ENCODE peak calls at places on chromosomes 11 and 22, in five cellular contexts. P, R, L, G and V are unnamed samples.

GRCh38 chr22:47407626-47408025 is 645.2 kb downstream of the TBC1D22A start:
- DNase-seq in R (no peak), G (no peak), L (no peak), P (no peak), V (no peak)

GRCh38 chr11:120235024-120235628 is 4.8 kb upstream of the POU2F3 start:
- DNase-seq in G (no peak), L (peak; percentile 83), P (peak; percentile 49), R (peak; percentile 84), V (peak; percentile 34)

GRCh38 chr11:21511835-21512440 is 680.9 kb upstream of the ANO5 start:
- DNase-seq in L (peak; percentile 24), P (peak; percentile 12), R (peak; percentile 68), G (no peak), V (no peak)

GRCh38 chr11:12717851-12718291 is 43.6 kb downstream of the TEAD1 start:
- DNase-seq in R (no peak), L (peak; percentile 32), P (peak; percentile 24), G (no peak), V (no peak)

GRCh38 chr11:75792127-75792731 is 22.8 kb upstream of the UVRAG start:
- DNase-seq in G (no peak), R (no peak), P (no peak), L (no peak), V (no peak)

GRCh38 chr11:73312806-73313403 is 4.8 kb downstream of the ARHGEF17 start:
- DNase-seq in L (no peak), R (no peak), G (no peak), P (no peak), V (no peak)

GRCh38 chr11:57644748-57645715 is 4.7 kb downstream of the YPEL4 start:
- DNase-seq in P (peak; percentile 85), L (peak; percentile 82), G (peak; percentile 77), R (peak; percentile 85), V (peak; percentile 65)

GRCh38 chr11:19275496-19275895 is 34.8 kb upstream of the E2F8 start:
- DNase-seq in P (no peak), R (no peak), G (no peak), L (no peak), V (no peak)

GRCh38 chr11:9664276-9665171 is 647 bp downstream of the SWAP70 start:
- DNase-seq in R (peak; percentile 48), L (peak; percentile 31), G (peak; percentile 49), P (peak; percentile 28), V (peak; percentile 46)

GRCh38 chr11:34204396-34205279 is 99.2 kb downstream of the NAT10 start:
- DNase-seq in R (peak; percentile 31), G (no peak), P (no peak), L (no peak), V (no peak)

GRCh38 chr11:115168229-115168671 is 336.0 kb downstream of the CADM1 start:
- DNase-seq in P (no peak), G (no peak), L (no peak), R (no peak), V (no peak)

GRCh38 chr11:77167791-77168190 is 39.7 kb downstream of the MYO7A start:
- DNase-seq in R (no peak), L (no peak), P (no peak), G (no peak), V (no peak)

GRCh38 chr11:45798793-45799441 is 6.0 kb upstream of the SLC35C1 start:
- DNase-seq in P (no peak), L (no peak), G (no peak), R (peak; percentile 25), V (no peak)

GRCh38 chr11:34128824-34129223 is 23.4 kb downstream of the NAT10 start:
- DNase-seq in P (no peak), L (no peak), R (no peak), G (no peak), V (no peak)

GRCh38 chr11:76579752-76580151 is 90.8 kb downstream of the LRRC32 start:
- DNase-seq in P (no peak), L (no peak), R (no peak), G (no peak), V (no peak)

GRCh38 chr11:125211191-125211953 is 46.8 kb downstream of the PKNOX2 start:
- DNase-seq in L (no peak), G (no peak), P (no peak), R (no peak), V (no peak)

GRCh38 chr22:19732403-19733113 is 9.2 kb downstream of the GP1BB start:
- DNase-seq in L (no peak), P (no peak), G (no peak), R (no peak), V (no peak)

GRCh38 chr11:2824851-2825250 is 60.7 kb downstream of the CDKN1C start:
- DNase-seq in P (no peak), L (no peak), G (no peak), R (no peak), V (no peak)

GRCh38 chr11:68206211-68206610 is 6.9 kb downstream of the KMT5B start:
- DNase-seq in G (no peak), R (no peak), L (peak; percentile 73), P (no peak), V (no peak)

GRCh38 chr11:131514062-131514461 is 143.6 kb downstream of the NTM start:
- DNase-seq in L (no peak), G (no peak), R (no peak), P (no peak), V (no peak)

GRCh38 chr11:65606876-65607613 is 7.0 kb downstream of the MAP3K11 start:
- DNase-seq in G (peak; percentile 96), L (no peak), R (peak; percentile 95), P (no peak), V (no peak)

GRCh38 chr22:26527574-26528465 is 15.5 kb upstream of the TFIP11 start:
- DNase-seq in R (no peak), L (no peak), P (no peak), G (no peak), V (no peak)

GRCh38 chr11:3981084-3981633 is 113.4 kb upstream of the RRM1 start:
- DNase-seq in P (no peak), R (no peak), L (no peak), G (no peak), V (no peak)

GRCh38 chr22:22141771-22142591 is 102.6 kb upstream of the VPREB1 start:
- DNase-seq in L (no peak), P (no peak), G (no peak), R (no peak), V (no peak)

GRCh38 chr11:67490727-67491065 is 7.9 kb downstream of the AIP start:
- DNase-seq in P (no peak), R (no peak), L (no peak), G (no peak), V (no peak)

GRCh38 chr11:119361056-119361787 is 14.7 kb upstream of the MFRP start:
- DNase-seq in P (no peak), G (peak; percentile 53), L (peak; percentile 47), R (no peak), V (no peak)

DNA sequence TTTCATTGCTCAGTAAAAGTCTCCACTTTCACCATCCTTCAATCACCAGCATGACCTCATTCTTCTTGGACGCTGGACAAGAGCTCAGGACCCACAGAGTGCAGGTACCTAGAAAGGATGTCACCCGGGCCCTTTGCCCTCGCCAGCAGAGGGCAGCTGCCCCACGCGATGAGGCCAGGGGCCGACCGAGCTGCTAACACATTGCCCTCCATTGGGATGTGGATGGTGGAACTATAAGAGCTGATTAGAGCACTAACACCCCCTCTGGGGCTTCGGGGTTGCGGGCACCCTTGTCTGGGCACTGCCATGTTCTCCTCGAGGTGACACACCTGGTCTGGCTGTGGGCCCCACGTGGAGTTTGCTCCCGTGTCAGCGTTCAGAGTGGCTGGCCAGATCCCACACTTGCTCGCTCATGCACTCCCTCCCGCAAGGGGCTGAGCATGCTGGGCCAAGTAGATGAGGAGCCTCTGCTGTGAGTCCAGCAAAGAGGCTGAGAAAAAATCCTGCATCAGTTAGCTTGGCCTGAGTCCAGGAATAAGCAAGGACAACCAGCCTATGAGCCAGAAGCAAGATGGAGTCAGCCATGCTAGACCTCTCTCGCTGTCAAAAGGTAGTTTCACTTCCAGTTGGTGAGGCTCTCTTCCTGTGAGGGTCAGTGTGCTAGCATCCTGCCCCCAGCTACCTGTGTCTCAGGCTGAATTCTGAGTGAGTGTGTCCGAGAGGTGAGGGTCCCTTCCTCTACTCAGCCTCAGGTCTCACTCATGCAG is 9.8 kb downstream of the KRTAP5-6 start:
- DNase-seq in G (no peak), R (no peak), P (no peak), L (no peak), V (no peak)
- TF ChIP-seq CTCF in G (no peak), R (no peak), P (no peak), L (no peak), V (no peak)

DNA sequence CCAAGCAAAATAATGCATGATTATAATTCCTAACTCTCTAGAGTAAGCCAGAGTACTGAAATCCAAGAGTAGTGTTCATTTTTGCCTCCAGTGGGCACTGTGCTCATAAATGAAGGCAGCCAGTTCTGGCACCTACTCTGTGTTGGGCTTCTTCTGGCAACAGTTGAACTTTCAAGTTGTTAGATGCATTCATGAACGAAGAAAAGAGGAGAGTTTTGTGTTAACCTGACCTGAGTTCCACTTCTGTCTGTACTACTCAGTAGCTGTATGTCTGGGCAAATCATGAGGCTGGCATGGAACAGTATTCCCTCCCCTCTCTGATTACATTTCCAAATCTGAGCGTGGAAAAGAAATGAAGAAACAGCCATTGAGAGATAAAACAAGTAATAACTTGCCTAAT is 20.3 kb upstream of the TENM4 start:
- DNase-seq in P (no peak), L (no peak), R (no peak), G (peak; percentile 47), V (no peak)
- TF ChIP-seq CTCF in P (no peak), L (no peak), R (no peak), G (peak; percentile 45), V (no peak)

DNA sequence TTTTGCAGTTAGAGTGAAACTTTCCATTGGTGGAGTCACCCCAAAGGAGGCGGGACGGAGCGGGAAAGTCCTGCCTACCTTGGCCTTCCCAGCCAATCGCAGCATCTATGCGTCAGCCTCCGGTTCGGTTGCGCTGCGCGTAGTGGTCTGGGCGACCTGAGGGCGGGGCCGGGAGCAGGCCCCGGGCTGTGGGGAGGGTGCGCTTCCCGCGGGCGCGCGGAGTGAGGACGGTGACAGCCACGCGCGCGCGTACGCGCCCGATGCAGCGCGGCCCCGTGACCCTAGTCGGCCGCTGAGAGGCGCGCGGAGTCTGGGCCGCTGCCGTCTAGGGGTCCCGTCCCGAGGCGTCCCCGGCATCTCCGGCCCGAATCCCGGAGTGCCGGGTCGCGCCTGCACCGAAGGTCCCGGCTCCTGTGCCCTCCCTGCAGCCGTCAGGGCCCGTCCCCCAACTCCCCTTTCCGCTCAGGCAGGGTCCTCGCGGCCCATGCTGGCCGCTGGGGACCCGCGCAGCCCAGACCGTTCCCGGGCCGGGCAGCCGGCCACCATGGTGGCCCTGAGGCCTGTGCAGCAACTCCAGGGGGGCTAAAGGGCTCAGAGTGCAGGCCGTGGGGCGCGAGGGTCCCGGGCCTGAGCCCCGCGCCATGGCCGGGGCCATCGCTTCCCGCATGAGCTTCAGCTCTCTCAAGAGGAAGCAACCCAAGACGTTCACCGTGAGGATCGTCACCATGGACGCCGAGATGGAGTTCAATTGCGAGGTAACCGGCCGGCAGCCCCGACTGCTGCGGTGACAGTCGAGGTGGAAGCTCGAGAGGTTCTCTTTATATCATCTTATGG is at the start of gene NF2:
- DNase-seq in G (peak; percentile 97), L (peak; percentile 99), P (peak; percentile 98), R (peak; percentile 99), V (peak; percentile 94)
- TF ChIP-seq CTCF in G (no peak), L (peak; percentile 25), P (no peak), R (no peak), V (no peak)

DNA sequence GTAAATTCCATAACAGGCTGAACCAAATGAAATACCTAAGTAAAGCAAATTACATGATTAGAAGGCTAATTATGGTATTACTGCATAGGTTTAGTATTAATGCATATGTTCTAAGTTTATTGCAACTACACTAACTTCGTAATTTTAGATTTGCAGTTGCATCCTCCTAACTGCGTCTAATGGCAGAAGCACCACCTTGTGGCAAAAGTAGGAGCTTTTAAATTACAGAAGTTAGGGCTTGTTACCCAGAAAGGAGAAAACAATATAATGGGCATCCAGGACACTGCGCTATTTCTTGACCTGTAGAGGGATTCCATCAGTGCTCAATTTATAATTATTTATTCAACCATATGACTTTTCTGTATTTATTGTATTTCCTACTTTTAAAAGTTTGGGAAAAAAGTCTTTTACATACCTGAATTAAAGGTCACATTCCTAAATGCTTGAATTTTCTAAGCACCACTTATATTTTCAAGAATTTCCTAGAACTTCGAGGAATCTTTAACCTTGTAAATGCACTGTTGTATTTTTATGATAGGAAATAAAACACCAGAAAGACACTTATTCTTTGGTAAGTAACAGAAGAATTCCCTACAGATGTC is 16.3 kb upstream of the GPR83 start:
- DNase-seq in L (no peak), P (no peak), R (no peak), G (no peak), V (no peak)
- TF ChIP-seq CTCF in L (peak; percentile 6), P (no peak), R (peak; percentile 30), G (peak; percentile 19), V (no peak)